ENCODE peak calls at places on chromosomes 12 and 14, in nine cellular contexts. K is H1, G is astrocyte, J is fibroblast of lung, P is K562, E is IMR-90, S is neural progenitor cell, O is mammary epithelial cell, L is MM.1S. H is an unnamed sample.

GRCh38 chr14:53999061-53999488 is 42.5 kb upstream of the BMP4 start:
- DNase-seq in K (no peak), G (peak; percentile 97), J (peak; percentile 96), P (no peak), E (peak; percentile 76), S (peak; percentile 12), O (peak; percentile 40), L (no peak), H (no peak)

GRCh38 chr12:75955251-75955650 is 76.3 kb downstream of the PHLDA1 start:
- DNase-seq in K (no peak), G (no peak), J (no peak), P (no peak), E (no peak), S (no peak), O (no peak), L (no peak), H (no peak)

GRCh38 chr14:22303589-22304195 is 285.3 kb downstream of the DAD1 start:
- DNase-seq in K (no peak), G (no peak), J (peak; percentile 14), P (no peak), E (peak; percentile 50), S (peak; percentile 18), O (no peak), L (no peak), H (no peak)

GRCh38 chr12:80268924-80269749 is 169.8 kb downstream of the OTOGL start:
- DNase-seq in K (no peak), G (peak; percentile 88), J (peak; percentile 92), P (no peak), E (peak; percentile 93), S (no peak), O (peak; percentile 88), L (no peak), H (peak; percentile 23)

GRCh38 chr12:124992874-124993567 is 424 bp upstream of the BRI3BP start:
- DNase-seq in K (peak; percentile 84), G (peak; percentile 29), J (peak; percentile 49), P (peak; percentile 72), E (peak; percentile 24), S (peak; percentile 85), O (peak; percentile 68), L (peak; percentile 81), H (peak; percentile 73)

GRCh38 chr12:80321653-80322052 is 122.4 kb upstream of the PTPRQ start:
- DNase-seq in K (no peak), G (peak; percentile 42), J (peak; percentile 53), P (no peak), E (peak; percentile 15), S (no peak), O (peak; percentile 68), L (no peak), H (peak; percentile 33)

GRCh38 chr12:19895609-19896008 is 456.3 kb downstream of the AEBP2 start:
- DNase-seq in K (no peak), G (peak; percentile 46), J (peak; percentile 47), P (no peak), E (peak; percentile 10), S (no peak), O (no peak), L (no peak), H (no peak)

GRCh38 chr12:112792306-112792705 is 758 bp downstream of the RPH3A start:
- DNase-seq in K (no peak), G (no peak), J (no peak), P (no peak), E (no peak), S (no peak), O (no peak), L (no peak), H (no peak)

GRCh38 chr12:115934046-115934445 is 343.4 kb downstream of the MED13L start:
- DNase-seq in K (no peak), G (no peak), J (no peak), P (no peak), E (no peak), S (no peak), O (no peak), L (no peak), H (no peak)

GRCh38 chr14:61099221-61099835 is 118.3 kb downstream of the SLC38A6 start:
- DNase-seq in K (no peak), G (no peak), J (no peak), P (no peak), E (peak; percentile 63), S (no peak), O (no peak), L (no peak), H (no peak)

GRCh38 chr12:104044158-104044557 is 5.8 kb downstream of the GLT8D2 start:
- DNase-seq in K (no peak), G (no peak), J (no peak), P (no peak), E (no peak), S (no peak), O (no peak), L (no peak), H (no peak)

GRCh38 chr14:31893156-31893813 is 183.8 kb upstream of the ARHGAP5 start:
- DNase-seq in K (no peak), G (peak; percentile 18), J (peak; percentile 44), P (no peak), E (peak; percentile 39), S (peak; percentile 81), O (peak; percentile 37), L (no peak), H (no peak)

GRCh38 chr12:109192358-109192757 is 76.0 kb downstream of the ACACB start:
- DNase-seq in K (no peak), G (peak; percentile 44), J (peak; percentile 57), P (no peak), E (peak; percentile 64), S (no peak), O (peak; percentile 83), L (no peak), H (peak; percentile 63)

GRCh38 chr14:89625208-89625987 is 208.4 kb upstream of the FOXN3 start:
- DNase-seq in K (no peak), G (peak; percentile 54), J (peak; percentile 60), P (no peak), E (no peak), S (peak; percentile 29), O (no peak), L (no peak), H (no peak)

GRCh38 chr12:32183646-32184045 is 77.0 kb downstream of the BICD1 start:
- DNase-seq in K (peak; percentile 38), G (no peak), J (peak; percentile 38), P (no peak), E (peak; percentile 15), S (peak; percentile 23), O (no peak), L (no peak), H (no peak)

GRCh38 chr12:88893801-88894200 is 313.5 kb upstream of the KITLG start:
- DNase-seq in K (no peak), G (no peak), J (peak; percentile 11), P (no peak), E (peak; percentile 5), S (no peak), O (no peak), L (no peak), H (no peak)

GRCh38 chr12:76947270-76947669 is 68.5 kb upstream of the CSRP2 start:
- DNase-seq in K (no peak), G (no peak), J (no peak), P (no peak), E (no peak), S (no peak), O (no peak), L (no peak), H (no peak)

GRCh38 chr14:68244272-68244975 is 424.8 kb downstream of the RAD51B start:
- DNase-seq in K (no peak), G (no peak), J (peak; percentile 39), P (no peak), E (no peak), S (peak; percentile 65), O (no peak), L (no peak), H (no peak)

GRCh38 chr12:105048315-105048714 is 35.9 kb downstream of the ALDH1L2 start:
- DNase-seq in K (no peak), G (no peak), J (no peak), P (no peak), E (no peak), S (no peak), O (no peak), L (no peak), H (no peak)

GRCh38 chr12:105047303-105047702 is 37.0 kb downstream of the ALDH1L2 start:
- DNase-seq in K (no peak), G (no peak), J (no peak), P (no peak), E (no peak), S (no peak), O (no peak), L (no peak), H (no peak)

GRCh38 chr12:105053116-105053572 is 31.1 kb downstream of the ALDH1L2 start:
- DNase-seq in K (peak; percentile 44), G (peak; percentile 45), J (peak; percentile 51), P (peak; percentile 47), E (peak; percentile 79), S (peak; percentile 85), O (peak; percentile 61), L (peak; percentile 86), H (peak; percentile 23)

GRCh38 chr12:105057174-105057573 is 27.1 kb downstream of the ALDH1L2 start:
- DNase-seq in K (no peak), G (peak; percentile 13), J (peak; percentile 27), P (no peak), E (no peak), S (no peak), O (no peak), L (no peak), H (no peak)

DNA sequence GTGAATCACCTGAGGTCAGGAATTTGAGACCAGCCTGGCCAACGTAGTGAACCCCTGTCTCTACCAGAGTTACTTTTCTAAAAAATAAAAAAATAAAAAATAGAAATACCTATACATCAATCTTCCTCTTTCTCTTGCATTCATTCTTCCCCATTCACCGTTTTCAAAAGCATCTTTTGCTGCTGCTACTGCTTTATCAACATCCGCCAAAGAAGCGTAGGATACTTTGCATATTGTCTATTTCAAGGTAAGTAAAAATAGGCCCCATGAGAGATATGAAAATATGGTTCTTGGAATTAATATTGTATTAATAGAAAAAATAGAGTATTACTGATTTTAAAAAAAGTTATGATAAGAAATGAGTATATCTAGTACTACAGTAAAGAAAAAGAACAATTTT is 32.3 kb downstream of the ALDH1L2 start:
- DNase-seq in K (no peak), G (no peak), J (no peak), P (no peak), E (no peak), S (no peak), O (no peak), L (no peak), H (no peak)
- H2AFZ ChIP-seq in K (no peak overlapping the region), G (no peak overlapping the region), J (no peak overlapping the region), P (no peak overlapping the region), E (no peak overlapping the region), S (no peak overlapping the region), O (no peak overlapping the region), L (no peak overlapping the region), H (no peak overlapping the region)

GRCh38 chr12:68223067-68223747 is 2.4 kb downstream of the IL26 start:
- DNase-seq in K (peak; percentile 77), G (peak; percentile 68), J (peak; percentile 81), P (peak; percentile 79), E (peak; percentile 89), S (peak; percentile 91), O (peak; percentile 71), L (peak; percentile 69), H (peak; percentile 41)
- H3K27ac ChIP-seq in K (no peak overlapping the region), G (no peak overlapping the region), J (peak overlapping the region; percentile 24), P (no peak overlapping the region), E (no peak overlapping the region), S (no peak overlapping the region), O (no peak overlapping the region), L (no peak overlapping the region), H (no peak overlapping the region)

GRCh38 chr12:12891646-12892355 is 439 bp downstream of the GPRC5A start:
- DNase-seq in K (no peak), G (no peak), J (no peak), P (no peak), E (no peak), S (no peak), O (no peak), L (no peak), H (no peak)
- H3K4me2 ChIP-seq in K (peak overlapping the region; percentile 100), G (peak overlapping the region; percentile 91), J (peak overlapping the region; percentile 72), P (peak overlapping the region; percentile 75), E (peak overlapping the region; percentile 80), S (peak overlapping the region; percentile 81), O (peak overlapping the region; percentile 95), L (peak overlapping the region; percentile 96), H (peak overlapping the region; percentile 93)

GRCh38 chr12:39502657-39503056 is 59.7 kb upstream of the KIF21A start:
- DNase-seq in K (no peak), G (no peak), J (no peak), P (no peak), E (no peak), S (peak; percentile 65), O (no peak), L (no peak), H (no peak)
- H2AFZ ChIP-seq in K (peak overlapping the region; percentile 18), G (no peak overlapping the region), J (no peak overlapping the region), P (no peak overlapping the region), E (no peak overlapping the region), S (peak overlapping the region; percentile 17), O (no peak overlapping the region), L (no peak overlapping the region), H (no peak overlapping the region)